ENCODE peak calls at places on chromosome 9, in seven cellular contexts. One of them, this sample, is unnamed.

GRCh38 chr9:70510157-70510770 is 95.8 kb upstream of the KLF9 start:
- DNase-seq in retinal pigment epithelial cell: no peak
- DNase-seq in H9: peak; percentile 38
- DNase-seq in GM13976: peak; percentile 17
- DNase-seq in left lung: no peak
- DNase-seq in CD4-positive, alpha-beta T cell: no peak
- DNase-seq in AG04450: no peak
- DNase-seq in this sample: no peak

GRCh38 chr9:70563437-70564204 is 149.2 kb upstream of the KLF9 start:
- DNase-seq in H9: no peak
- DNase-seq in CD4-positive, alpha-beta T cell: peak; percentile 7
- DNase-seq in AG04450: no peak
- DNase-seq in left lung: no peak
- DNase-seq in GM13976: peak; percentile 56
- DNase-seq in retinal pigment epithelial cell: no peak
- DNase-seq in this sample: peak; percentile 72

GRCh38 chr9:37984672-37985611 is 81.0 kb upstream of the SLC25A51 start:
- DNase-seq in GM13976: no peak
- DNase-seq in AG04450: no peak
- DNase-seq in H9: no peak
- DNase-seq in left lung: no peak
- DNase-seq in CD4-positive, alpha-beta T cell: no peak
- DNase-seq in retinal pigment epithelial cell: no peak
- DNase-seq in this sample: no peak

GRCh38 chr9:127537014-127537413 is 75.1 kb upstream of the STXBP1 start:
- DNase-seq in AG04450: no peak
- DNase-seq in CD4-positive, alpha-beta T cell: no peak
- DNase-seq in H9: no peak
- DNase-seq in left lung: no peak
- DNase-seq in GM13976: no peak
- DNase-seq in retinal pigment epithelial cell: no peak
- DNase-seq in this sample: no peak

GRCh38 chr9:6134661-6135177 is 80.9 kb upstream of the IL33 start:
- DNase-seq in H9: no peak
- DNase-seq in retinal pigment epithelial cell: no peak
- DNase-seq in left lung: no peak
- DNase-seq in AG04450: no peak
- DNase-seq in CD4-positive, alpha-beta T cell: no peak
- DNase-seq in GM13976: no peak
- DNase-seq in this sample: no peak

GRCh38 chr9:133106511-133107244 is 14.4 kb downstream of the RALGDS start:
- DNase-seq in retinal pigment epithelial cell: no peak
- DNase-seq in GM13976: no peak
- DNase-seq in AG04450: no peak
- DNase-seq in CD4-positive, alpha-beta T cell: no peak
- DNase-seq in H9: no peak
- DNase-seq in left lung: peak; percentile 47
- DNase-seq in this sample: no peak

GRCh38 chr9:6924149-6924548 is 166.4 kb downstream of the KDM4C start:
- DNase-seq in left lung: no peak
- DNase-seq in GM13976: no peak
- DNase-seq in AG04450: no peak
- DNase-seq in H9: no peak
- DNase-seq in retinal pigment epithelial cell: no peak
- DNase-seq in CD4-positive, alpha-beta T cell: no peak
- DNase-seq in this sample: no peak

GRCh38 chr9:108551030-108551964 is 304.5 kb downstream of the ACTL7B start:
- DNase-seq in AG04450: peak; percentile 73
- DNase-seq in left lung: no peak
- DNase-seq in CD4-positive, alpha-beta T cell: no peak
- DNase-seq in GM13976: no peak
- DNase-seq in H9: no peak
- DNase-seq in retinal pigment epithelial cell: peak; percentile 92
- DNase-seq in this sample: no peak

GRCh38 chr9:27247756-27248155 is 49.2 kb downstream of the EQTN start:
- DNase-seq in H9: peak; percentile 67
- DNase-seq in CD4-positive, alpha-beta T cell: no peak
- DNase-seq in left lung: peak; percentile 20
- DNase-seq in AG04450: peak; percentile 11
- DNase-seq in GM13976: peak; percentile 25
- DNase-seq in retinal pigment epithelial cell: peak; percentile 15
- DNase-seq in this sample: peak; percentile 35

GRCh38 chr9:70318002-70318401 is 59.2 kb downstream of the SMC5 start:
- DNase-seq in CD4-positive, alpha-beta T cell: no peak
- DNase-seq in retinal pigment epithelial cell: no peak
- DNase-seq in left lung: no peak
- DNase-seq in AG04450: no peak
- DNase-seq in H9: peak; percentile 36
- DNase-seq in GM13976: no peak
- DNase-seq in this sample: no peak

GRCh38 chr9:125646222-125647100 is 60.5 kb downstream of the MAPKAP1 start:
- DNase-seq in CD4-positive, alpha-beta T cell: no peak
- DNase-seq in retinal pigment epithelial cell: no peak
- DNase-seq in AG04450: no peak
- DNase-seq in left lung: no peak
- DNase-seq in H9: no peak
- DNase-seq in GM13976: peak; percentile 30
- DNase-seq in this sample: no peak

GRCh38 chr9:82062245-82062644 is 73.7 kb downstream of the SPATA31D1 start:
- DNase-seq in left lung: no peak
- DNase-seq in GM13976: no peak
- DNase-seq in CD4-positive, alpha-beta T cell: no peak
- DNase-seq in AG04450: no peak
- DNase-seq in retinal pigment epithelial cell: no peak
- DNase-seq in H9: no peak
- DNase-seq in this sample: no peak

DNA sequence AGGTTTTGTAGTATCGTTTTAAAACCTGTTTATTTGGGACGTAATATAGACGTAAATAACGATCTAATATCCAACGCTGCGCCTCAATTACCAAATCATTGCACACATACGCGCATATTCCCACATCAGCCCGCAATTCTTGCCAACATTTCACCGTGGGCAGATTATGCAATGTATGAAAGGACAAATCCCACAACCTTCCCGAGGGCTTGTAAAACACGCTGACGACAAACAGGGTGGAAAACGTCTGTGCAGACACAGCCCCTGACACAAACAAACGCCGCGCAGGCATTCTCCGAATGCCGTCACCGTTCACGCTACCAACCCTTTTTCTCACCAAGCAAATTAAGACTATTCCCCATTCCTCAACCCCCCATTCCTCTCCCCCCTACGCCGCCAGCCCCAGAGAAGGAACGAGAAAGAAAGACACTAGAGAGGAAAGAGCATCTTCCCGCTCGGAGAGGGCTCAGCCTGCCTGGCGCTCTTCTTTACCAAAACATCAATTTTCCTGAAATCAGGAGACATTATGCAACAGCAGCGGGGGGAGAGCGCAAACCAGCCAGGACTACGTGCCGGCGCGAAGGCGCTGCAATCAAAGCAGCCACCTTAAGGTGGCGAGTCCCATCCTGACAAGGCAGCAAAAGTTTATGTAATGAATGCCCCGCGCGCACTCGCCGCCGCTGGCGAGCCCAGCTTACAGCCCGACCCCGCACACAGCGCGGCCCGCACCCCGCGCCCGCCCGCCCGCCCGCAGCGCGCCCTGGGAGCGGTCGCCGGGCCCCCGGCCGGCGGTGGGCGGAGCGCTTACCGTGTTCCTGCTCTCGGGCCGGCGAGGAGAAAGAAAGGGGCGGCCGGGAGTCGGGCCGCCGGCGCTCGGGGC is 560 bp downstream of the NFIL3 start:
- DNase-seq in AG04450: peak; percentile 48
- DNase-seq in GM13976: peak; percentile 61
- DNase-seq in CD4-positive, alpha-beta T cell: peak; percentile 46
- DNase-seq in retinal pigment epithelial cell: no peak
- DNase-seq in H9: peak; percentile 61
- DNase-seq in left lung: peak; percentile 86
- DNase-seq in this sample: peak; percentile 80
- TF ChIP-seq CTCF in AG04450: peak; percentile 39
- TF ChIP-seq CTCF in GM13976: peak; percentile 18
- TF ChIP-seq CTCF in CD4-positive, alpha-beta T cell: peak; percentile 16
- TF ChIP-seq CTCF in retinal pigment epithelial cell: peak; percentile 22
- TF ChIP-seq CTCF in H9: peak; percentile 26
- TF ChIP-seq CTCF in left lung: no peak
- TF ChIP-seq CTCF in this sample: no peak

DNA sequence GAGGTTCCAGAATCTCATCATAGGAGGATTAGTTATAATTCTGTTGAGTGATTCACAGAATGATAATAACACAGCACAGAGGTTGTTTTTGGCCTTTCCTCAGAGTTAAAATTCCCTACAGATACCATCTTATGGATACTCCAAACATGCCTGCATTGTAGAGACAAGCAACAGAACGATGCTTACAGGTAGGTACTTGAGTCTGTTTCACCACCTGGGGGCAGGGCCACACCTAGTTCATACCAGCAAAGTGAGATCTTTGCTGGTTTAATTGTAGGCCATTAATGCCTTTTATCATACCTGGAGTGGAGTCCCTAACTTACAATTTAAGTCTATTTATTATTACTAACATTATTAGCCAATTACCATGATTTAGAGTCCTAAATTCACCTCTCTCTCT is 416.5 kb upstream of the TLE4 start:
- DNase-seq in left lung: no peak
- DNase-seq in AG04450: no peak
- DNase-seq in CD4-positive, alpha-beta T cell: no peak
- DNase-seq in H9: no peak
- DNase-seq in GM13976: no peak
- DNase-seq in retinal pigment epithelial cell: no peak
- DNase-seq in this sample: no peak
- TF ChIP-seq CTCF in left lung: no peak
- TF ChIP-seq CTCF in AG04450: no peak
- TF ChIP-seq CTCF in CD4-positive, alpha-beta T cell: no peak
- TF ChIP-seq CTCF in H9: peak; percentile 53
- TF ChIP-seq CTCF in GM13976: no peak
- TF ChIP-seq CTCF in retinal pigment epithelial cell: no peak
- TF ChIP-seq CTCF in this sample: no peak

DNA sequence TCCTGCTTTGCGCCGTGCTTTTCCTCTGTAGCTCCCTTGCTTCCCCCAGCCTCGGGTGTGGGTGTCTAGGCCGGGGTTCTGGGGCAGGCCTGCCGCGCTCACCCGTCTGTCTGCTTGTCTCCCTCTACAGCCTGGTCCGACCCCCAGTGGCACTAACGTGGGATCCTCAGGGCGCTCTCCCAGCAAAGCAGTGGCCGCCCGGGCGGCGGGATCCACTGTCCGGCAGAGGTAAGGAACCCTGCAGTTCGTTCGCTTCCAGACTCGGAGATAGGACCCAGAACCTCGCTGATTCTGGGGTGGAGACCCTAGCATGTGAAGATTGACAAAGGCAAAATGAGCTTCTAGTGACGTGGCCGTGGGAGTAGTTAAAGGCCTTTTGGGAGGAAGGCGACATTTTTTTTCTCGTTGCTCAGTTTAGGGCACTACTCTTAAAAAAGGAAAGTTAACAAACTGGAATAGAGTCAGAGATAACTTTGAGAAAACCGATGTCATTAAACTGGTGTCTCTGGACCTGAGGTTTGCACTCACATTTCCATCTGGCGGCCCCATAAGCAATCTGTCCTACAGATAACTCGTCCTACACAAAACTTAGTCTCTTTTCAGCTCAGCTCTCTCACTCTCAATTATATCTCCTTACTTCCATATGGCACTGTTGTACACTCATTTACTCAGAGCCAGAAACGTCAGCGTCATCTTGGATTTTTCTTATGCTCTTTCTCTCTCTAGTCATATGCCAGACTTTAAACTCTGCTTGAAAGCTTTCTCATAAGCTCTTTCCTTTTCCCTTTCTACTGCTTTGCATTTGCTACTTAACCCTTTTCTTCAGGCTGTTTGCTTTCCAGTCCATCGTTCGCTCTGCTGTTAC is 566 bp downstream of the SEC61B start:
- DNase-seq in GM13976: no peak
- DNase-seq in AG04450: no peak
- DNase-seq in H9: no peak
- DNase-seq in CD4-positive, alpha-beta T cell: no peak
- DNase-seq in retinal pigment epithelial cell: no peak
- DNase-seq in left lung: peak; percentile 82
- DNase-seq in this sample: no peak
- TF ChIP-seq CTCF in GM13976: no peak
- TF ChIP-seq CTCF in AG04450: peak; percentile 16
- TF ChIP-seq CTCF in H9: no peak
- TF ChIP-seq CTCF in CD4-positive, alpha-beta T cell: no peak
- TF ChIP-seq CTCF in retinal pigment epithelial cell: no peak
- TF ChIP-seq CTCF in left lung: no peak
- TF ChIP-seq CTCF in this sample: no peak

GRCh38 chr9:16039103-16039987 is 486.5 kb downstream of the CCDC171 start:
- DNase-seq in GM13976: no peak
- DNase-seq in H9: peak; percentile 39
- DNase-seq in CD4-positive, alpha-beta T cell: no peak
- DNase-seq in AG04450: no peak
- DNase-seq in retinal pigment epithelial cell: no peak
- DNase-seq in left lung: no peak
- DNase-seq in this sample: no peak
- TF ChIP-seq CTCF in GM13976: no peak
- TF ChIP-seq CTCF in H9: no peak
- TF ChIP-seq CTCF in CD4-positive, alpha-beta T cell: no peak
- TF ChIP-seq CTCF in AG04450: peak; percentile 56
- TF ChIP-seq CTCF in retinal pigment epithelial cell: peak; percentile 72
- TF ChIP-seq CTCF in left lung: no peak
- TF ChIP-seq CTCF in this sample: peak; percentile 50

GRCh38 chr9:134778841-134779411 is 101.7 kb upstream of the FCN2 start:
- DNase-seq in AG04450: no peak
- DNase-seq in left lung: no peak
- DNase-seq in H9: peak; percentile 87
- DNase-seq in CD4-positive, alpha-beta T cell: no peak
- DNase-seq in GM13976: no peak
- DNase-seq in retinal pigment epithelial cell: no peak
- DNase-seq in this sample: no peak
- TF ChIP-seq CTCF in AG04450: peak; percentile 72
- TF ChIP-seq CTCF in left lung: peak; percentile 51
- TF ChIP-seq CTCF in H9: peak; percentile 91
- TF ChIP-seq CTCF in CD4-positive, alpha-beta T cell: no peak
- TF ChIP-seq CTCF in GM13976: peak; percentile 9
- TF ChIP-seq CTCF in retinal pigment epithelial cell: peak; percentile 71
- TF ChIP-seq CTCF in this sample: no peak

This sample was measured in GM20000.